ENCODE peak calls at places on chromosomes 4 and X, in five cellular contexts. B is psoas muscle, X is astrocyte, D is adrenal gland, Z is sigmoid colon. V is an unnamed sample. For H3K36me3, the result is how much of the 10 kb centered on the place peaks cover.

GRCh38 chrX:2703991-2704369 is 12.9 kb downstream of the CD99 start:
- DNase-seq in B (peak), X (peak), D (no peak), Z (no peak), V (no peak)

GRCh38 chr4:141921293-141921692 is 284.9 kb downstream of the IL15 start:
- DNase-seq in B (no peak), X (no peak), D (no peak), Z (no peak), V (no peak)

GRCh38 chrX:111447298-111447697 is 35.3 kb upstream of the DCX start:
- DNase-seq in B (no peak), X (peak), D (no peak), Z (no peak), V (no peak)

GRCh38 chr4:6180841-6181631 is 19.3 kb downstream of the JAKMIP1 start:
- DNase-seq in B (no peak), X (no peak), D (no peak), Z (no peak), V (no peak)

GRCh38 chr4:165873298-165874071 is 448 bp downstream of the TLL1 start:
- DNase-seq in B (peak), X (peak), D (peak), Z (peak), V (peak)

GRCh38 chr4:159137176-159137575 is 34.3 kb downstream of the RAPGEF2 start:
- DNase-seq in B (no peak), X (no peak), D (no peak), Z (no peak), V (no peak)

GRCh38 chr4:78749972-78750727 is 26.0 kb upstream of the BMP2K start:
- DNase-seq in B (no peak), X (no peak), D (no peak), Z (no peak), V (no peak)

GRCh38 chrX:118513120-118513899 is 17.7 kb downstream of the DOCK11 start:
- DNase-seq in B (no peak), X (no peak), D (no peak), Z (no peak), V (no peak)

GRCh38 chr4:118281611-118282442 is 71.0 kb downstream of the PRSS12 start:
- DNase-seq in B (peak), X (peak), D (no peak), Z (no peak), V (no peak)

GRCh38 chr4:40325406-40326019 is 9.6 kb upstream of the CHRNA9 start:
- DNase-seq in B (no peak), X (peak), D (peak), Z (no peak), V (no peak)

DNA sequence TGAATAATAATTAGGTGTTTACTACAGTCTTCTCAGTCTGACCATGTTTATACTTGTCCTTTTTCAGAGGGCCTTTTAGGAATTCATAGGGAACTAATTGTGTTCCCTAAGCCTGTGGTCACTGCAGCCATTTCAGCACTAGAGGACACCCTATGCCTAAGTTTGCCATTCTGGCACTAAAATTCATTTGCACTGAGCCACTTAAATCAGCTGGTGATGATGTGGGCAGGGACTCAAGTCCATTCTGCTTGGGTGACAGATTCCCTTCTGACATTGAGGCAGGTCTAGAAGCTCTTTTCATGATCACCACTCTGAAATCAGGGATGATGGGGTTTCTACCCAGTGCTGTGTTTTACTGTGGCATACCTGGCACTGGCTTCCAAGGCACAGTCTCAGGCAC is 1178.9 kb upstream of the DIAPH2 start:
- DNase-seq in B (no peak), X (no peak), D (no peak), Z (no peak), V (no peak)
- TF ChIP-seq CTCF in B (no peak), X (no peak), D (no peak), Z (no peak), V (no peak)

DNA sequence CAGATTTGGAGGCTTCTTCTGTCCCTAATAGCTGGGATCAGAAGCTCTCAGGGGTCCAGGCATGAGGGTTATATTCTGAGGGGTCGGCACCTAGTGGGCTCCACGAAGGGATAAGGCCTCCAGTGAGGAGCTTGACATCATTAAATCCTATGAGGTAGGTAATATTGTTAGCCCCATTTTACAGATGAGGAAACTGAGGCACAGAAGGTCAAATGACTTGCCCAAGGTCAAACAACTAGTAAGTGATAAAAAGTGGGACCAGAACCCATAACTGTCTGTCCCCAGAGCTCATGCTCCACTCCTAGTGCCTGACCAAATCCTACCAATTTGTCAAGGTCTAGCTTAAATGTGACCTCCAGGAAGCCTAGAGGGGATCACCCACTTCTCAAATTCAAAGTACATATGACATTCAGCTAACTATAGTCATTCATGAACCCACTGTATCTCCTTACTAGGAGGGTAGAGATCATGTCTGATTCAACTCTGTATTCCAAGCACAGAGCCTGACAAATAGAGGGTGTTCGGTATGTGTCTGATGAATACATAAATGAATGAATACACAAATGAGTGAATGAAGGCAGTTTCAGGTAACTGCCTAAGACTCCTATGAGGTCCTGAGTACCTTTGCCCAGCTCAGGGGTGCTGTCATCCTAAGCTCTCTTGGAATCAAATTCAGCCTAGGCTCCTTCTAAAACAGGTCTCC is 43.3 kb downstream of the SMC1A start:
- DNase-seq in B (no peak), X (no peak), D (no peak), Z (no peak), V (no peak)
- H3K36me3 ChIP-seq in B (half or more), X (under half), D (half or more), Z (under half), V (half or more)

DNA sequence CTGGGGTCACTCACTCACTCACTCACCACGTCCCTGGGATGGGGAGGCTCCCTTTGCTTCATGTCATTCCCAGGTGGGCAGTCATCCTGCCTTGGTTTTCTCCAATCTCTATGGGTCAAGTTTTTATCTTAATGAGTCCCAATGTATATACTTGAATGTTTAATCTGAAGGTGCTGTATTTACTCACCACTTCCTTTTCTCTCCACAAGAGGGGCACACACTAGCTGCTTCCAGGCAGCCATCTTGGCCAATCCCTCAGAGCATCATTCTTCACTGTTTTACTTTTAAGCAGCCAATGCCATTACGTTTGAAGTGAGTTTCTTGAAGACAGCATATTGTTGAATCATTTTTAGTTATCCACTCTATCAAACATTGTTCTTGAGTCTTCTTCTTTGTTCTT is 153.4 kb upstream of the ARSJ start:
- DNase-seq in B (no peak), X (no peak), D (no peak), Z (no peak), V (no peak)
- TF ChIP-seq CTCF in B (no peak), X (peak), D (no peak), Z (no peak), V (peak)

GRCh38 chr4:182325848-182326255 is 82.7 kb downstream of the TENM3 start:
- DNase-seq in B (no peak), X (no peak), D (no peak), Z (peak), V (no peak)
- H3K36me3 ChIP-seq in B (under half), X (under half), D (under half), Z (under half), V (under half)

GRCh38 chr4:120939693-120940092 is 17.2 kb upstream of the PRDM5 start:
- DNase-seq in B (no peak), X (no peak), D (no peak), Z (no peak), V (no peak)

GRCh38 chr4:120940547-120940946 is 18.0 kb upstream of the PRDM5 start:
- DNase-seq in B (no peak), X (no peak), D (no peak), Z (no peak), V (no peak)
- TF ChIP-seq CTCF in B (no peak), X (no peak), D (no peak), Z (no peak), V (no peak)

GRCh38 chr4:1806223-1806564 is 13.1 kb downstream of the FGFR3 start:
- DNase-seq in B (no peak), X (no peak), D (no peak), Z (no peak), V (no peak)
- H3K36me3 ChIP-seq in B (under half), X (under half), D (under half), Z (under half), V (under half)

DNA sequence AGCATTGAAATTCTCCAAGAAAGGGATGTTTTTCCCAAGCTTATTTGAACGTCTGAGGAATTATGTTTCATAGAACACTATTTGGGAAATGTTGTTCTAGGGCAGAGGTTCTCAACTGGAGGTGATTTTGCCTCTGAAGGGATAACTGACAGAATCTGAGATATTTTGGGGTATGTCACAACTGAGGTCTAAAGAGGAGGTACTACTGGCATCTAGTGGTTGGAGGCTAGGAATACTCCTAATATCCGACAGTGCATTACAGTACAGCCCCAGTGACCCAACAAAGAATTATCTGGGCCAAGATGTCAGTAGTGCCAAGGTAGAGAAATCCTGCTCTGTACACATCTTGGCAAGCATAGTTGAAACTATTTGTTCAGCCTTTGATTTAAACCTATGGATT is 6.4 kb downstream of the HSPA4L start:
- DNase-seq in B (no peak), X (no peak), D (no peak), Z (no peak), V (no peak)
- TF ChIP-seq CTCF in B (no peak), X (no peak), D (no peak), Z (no peak), V (peak)

V was measured in lower lobe of right lung.